ENCODE peak calls at places on chromosomes 13 and 19, in ten cellular contexts. One of them, this sample, is unnamed.

GRCh38 chr13:82560889-82561288 is 1321.4 kb downstream of the SLITRK1 start:
- DNase-seq in uterus: no peak
- DNase-seq in HL-60: no peak
- DNase-seq in suprapubic skin: no peak
- DNase-seq in ovary: no peak
- DNase-seq in astrocyte of the cerebellum: no peak
- DNase-seq in CD8-positive, alpha-beta T cell: no peak
- DNase-seq in A549: no peak
- DNase-seq in cardiac fibroblast: no peak
- DNase-seq in MM.1S: no peak
- DNase-seq in this sample: no peak

GRCh38 chr19:38496116-38496515 is 62.6 kb downstream of the RYR1 start:
- DNase-seq in A549: no peak
- DNase-seq in astrocyte of the cerebellum: no peak
- DNase-seq in CD8-positive, alpha-beta T cell: no peak
- DNase-seq in cardiac fibroblast: no peak
- DNase-seq in uterus: no peak
- DNase-seq in MM.1S: no peak
- DNase-seq in HL-60: no peak
- DNase-seq in suprapubic skin: no peak
- DNase-seq in ovary: no peak
- DNase-seq in this sample: no peak

GRCh38 chr13:58160980-58161379 is 529.4 kb downstream of the PCDH17 start:
- DNase-seq in ovary: no peak
- DNase-seq in MM.1S: no peak
- DNase-seq in HL-60: no peak
- DNase-seq in A549: no peak
- DNase-seq in suprapubic skin: no peak
- DNase-seq in uterus: no peak
- DNase-seq in astrocyte of the cerebellum: no peak
- DNase-seq in CD8-positive, alpha-beta T cell: no peak
- DNase-seq in cardiac fibroblast: no peak
- DNase-seq in this sample: no peak

GRCh38 chr13:101835920-101836319 is 383.4 kb downstream of the ITGBL1 start:
- DNase-seq in MM.1S: no peak
- DNase-seq in astrocyte of the cerebellum: no peak
- DNase-seq in ovary: no peak
- DNase-seq in A549: no peak
- DNase-seq in CD8-positive, alpha-beta T cell: no peak
- DNase-seq in suprapubic skin: no peak
- DNase-seq in uterus: no peak
- DNase-seq in cardiac fibroblast: no peak
- DNase-seq in HL-60: no peak
- DNase-seq in this sample: no peak

GRCh38 chr13:33263976-33264619 is 21.5 kb downstream of the STARD13 start:
- DNase-seq in HL-60: no peak
- DNase-seq in MM.1S: no peak
- DNase-seq in astrocyte of the cerebellum: no peak
- DNase-seq in A549: no peak
- DNase-seq in CD8-positive, alpha-beta T cell: no peak
- DNase-seq in uterus: no peak
- DNase-seq in ovary: no peak
- DNase-seq in suprapubic skin: no peak
- DNase-seq in cardiac fibroblast: no peak
- DNase-seq in this sample: no peak

GRCh38 chr19:2694196-2694595 is 8.3 kb downstream of the GNG7 start:
- DNase-seq in ovary: no peak
- DNase-seq in A549: no peak
- DNase-seq in cardiac fibroblast: no peak
- DNase-seq in HL-60: no peak
- DNase-seq in MM.1S: no peak
- DNase-seq in suprapubic skin: no peak
- DNase-seq in uterus: no peak
- DNase-seq in astrocyte of the cerebellum: no peak
- DNase-seq in CD8-positive, alpha-beta T cell: no peak
- DNase-seq in this sample: no peak

GRCh38 chr13:109783815-109784589 is 2.4 kb downstream of the IRS2 start:
- DNase-seq in CD8-positive, alpha-beta T cell: no peak
- DNase-seq in A549: no peak
- DNase-seq in suprapubic skin: no peak
- DNase-seq in HL-60: no peak
- DNase-seq in ovary: peak
- DNase-seq in MM.1S: no peak
- DNase-seq in cardiac fibroblast: peak
- DNase-seq in astrocyte of the cerebellum: no peak
- DNase-seq in uterus: peak
- DNase-seq in this sample: no peak

GRCh38 chr13:95087746-95088305 is 213.4 kb downstream of the ABCC4 start:
- DNase-seq in A549: peak
- DNase-seq in ovary: no peak
- DNase-seq in CD8-positive, alpha-beta T cell: no peak
- DNase-seq in MM.1S: no peak
- DNase-seq in uterus: no peak
- DNase-seq in cardiac fibroblast: peak
- DNase-seq in suprapubic skin: no peak
- DNase-seq in HL-60: peak
- DNase-seq in astrocyte of the cerebellum: peak
- DNase-seq in this sample: no peak

GRCh38 chr13:105918842-105919741 is 616.4 kb downstream of the EFNB2 start:
- DNase-seq in A549: peak
- DNase-seq in ovary: no peak
- DNase-seq in suprapubic skin: no peak
- DNase-seq in uterus: no peak
- DNase-seq in HL-60: no peak
- DNase-seq in CD8-positive, alpha-beta T cell: no peak
- DNase-seq in cardiac fibroblast: peak
- DNase-seq in MM.1S: peak
- DNase-seq in astrocyte of the cerebellum: peak
- DNase-seq in this sample: peak

GRCh38 chr19:11375143-11375948 is 880 bp downstream of the SWSAP1 start:
- DNase-seq in ovary: peak
- DNase-seq in cardiac fibroblast: no peak
- DNase-seq in MM.1S: peak
- DNase-seq in HL-60: peak
- DNase-seq in uterus: peak
- DNase-seq in CD8-positive, alpha-beta T cell: peak
- DNase-seq in A549: no peak
- DNase-seq in astrocyte of the cerebellum: no peak
- DNase-seq in suprapubic skin: no peak
- DNase-seq in this sample: no peak

GRCh38 chr13:45137501-45137880 is 17.2 kb downstream of the GTF2F2 start:
- DNase-seq in CD8-positive, alpha-beta T cell: no peak
- DNase-seq in A549: no peak
- DNase-seq in cardiac fibroblast: no peak
- DNase-seq in uterus: no peak
- DNase-seq in astrocyte of the cerebellum: no peak
- DNase-seq in ovary: no peak
- DNase-seq in HL-60: peak
- DNase-seq in suprapubic skin: no peak
- DNase-seq in MM.1S: no peak
- DNase-seq in this sample: no peak

GRCh38 chr19:18590273-18591272 is 2.0 kb downstream of the REX1BD start:
- DNase-seq in uterus: no peak
- DNase-seq in HL-60: no peak
- DNase-seq in MM.1S: no peak
- DNase-seq in A549: peak
- DNase-seq in CD8-positive, alpha-beta T cell: no peak
- DNase-seq in suprapubic skin: no peak
- DNase-seq in astrocyte of the cerebellum: peak
- DNase-seq in ovary: peak
- DNase-seq in cardiac fibroblast: peak
- DNase-seq in this sample: peak
- H3K4me3 ChIP-seq in uterus: no peak
- H3K4me3 ChIP-seq in HL-60: no peak
- H3K4me3 ChIP-seq in MM.1S: no peak
- H3K4me3 ChIP-seq in A549: peak
- H3K4me3 ChIP-seq in CD8-positive, alpha-beta T cell: no peak
- H3K4me3 ChIP-seq in suprapubic skin: peak
- H3K4me3 ChIP-seq in astrocyte of the cerebellum: peak
- H3K4me3 ChIP-seq in ovary: no peak
- H3K4me3 ChIP-seq in cardiac fibroblast: no peak
- H3K4me3 ChIP-seq in this sample: peak

DNA sequence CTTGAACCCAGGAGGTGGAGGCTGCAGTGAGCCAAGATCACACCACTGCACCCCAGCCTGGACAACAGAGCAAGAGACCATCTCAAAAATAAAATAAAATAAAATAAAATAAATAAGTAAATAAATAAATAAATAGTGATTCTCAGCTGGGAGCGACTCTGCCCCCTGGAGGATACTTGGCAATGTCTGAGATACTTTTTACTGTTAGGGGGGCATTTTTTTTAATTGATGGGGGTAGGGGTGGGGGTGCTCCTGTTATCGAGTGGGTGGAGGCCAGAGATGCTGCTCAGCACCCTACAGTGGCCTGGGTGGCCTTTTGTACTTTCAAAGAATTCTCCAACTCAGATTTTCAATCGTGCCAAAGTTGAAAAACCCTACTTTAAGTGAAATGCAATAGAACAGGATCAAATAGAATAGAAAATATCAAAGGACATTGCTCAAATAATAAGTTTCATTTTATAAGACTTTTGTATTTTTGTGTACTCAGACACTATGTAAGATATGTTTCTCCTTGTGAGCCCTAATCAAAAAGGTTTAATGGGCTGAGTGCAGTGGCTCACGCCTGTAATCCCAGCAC is 7.1 kb upstream of the CLPP start:
- DNase-seq in cardiac fibroblast: peak
- DNase-seq in suprapubic skin: no peak
- DNase-seq in CD8-positive, alpha-beta T cell: no peak
- DNase-seq in MM.1S: no peak
- DNase-seq in uterus: no peak
- DNase-seq in astrocyte of the cerebellum: no peak
- DNase-seq in ovary: no peak
- DNase-seq in A549: no peak
- DNase-seq in HL-60: no peak
- DNase-seq in this sample: no peak
- TF ChIP-seq CTCF in cardiac fibroblast: peak
- TF ChIP-seq CTCF in suprapubic skin: peak
- TF ChIP-seq CTCF in CD8-positive, alpha-beta T cell: no peak
- TF ChIP-seq CTCF in MM.1S: peak
- TF ChIP-seq CTCF in uterus: no peak
- TF ChIP-seq CTCF in astrocyte of the cerebellum: peak
- TF ChIP-seq CTCF in ovary: no peak
- TF ChIP-seq CTCF in A549: peak
- TF ChIP-seq CTCF in HL-60: no peak
- TF ChIP-seq CTCF in this sample: peak

GRCh38 chr13:34372581-34372980 is 554.6 kb downstream of the RFC3 start:
- DNase-seq in A549: peak
- DNase-seq in uterus: no peak
- DNase-seq in CD8-positive, alpha-beta T cell: no peak
- DNase-seq in HL-60: no peak
- DNase-seq in astrocyte of the cerebellum: no peak
- DNase-seq in cardiac fibroblast: no peak
- DNase-seq in ovary: no peak
- DNase-seq in MM.1S: no peak
- DNase-seq in suprapubic skin: no peak
- DNase-seq in this sample: no peak

GRCh38 chr13:34369925-34370324 is 552.0 kb downstream of the RFC3 start:
- DNase-seq in ovary: no peak
- DNase-seq in astrocyte of the cerebellum: no peak
- DNase-seq in MM.1S: no peak
- DNase-seq in uterus: no peak
- DNase-seq in CD8-positive, alpha-beta T cell: no peak
- DNase-seq in cardiac fibroblast: no peak
- DNase-seq in suprapubic skin: no peak
- DNase-seq in A549: no peak
- DNase-seq in HL-60: no peak
- DNase-seq in this sample: no peak

GRCh38 chr13:34371108-34371507 is 553.2 kb downstream of the RFC3 start:
- DNase-seq in HL-60: no peak
- DNase-seq in uterus: no peak
- DNase-seq in suprapubic skin: no peak
- DNase-seq in astrocyte of the cerebellum: no peak
- DNase-seq in A549: no peak
- DNase-seq in CD8-positive, alpha-beta T cell: no peak
- DNase-seq in ovary: no peak
- DNase-seq in cardiac fibroblast: no peak
- DNase-seq in MM.1S: no peak
- DNase-seq in this sample: no peak

GRCh38 chr13:34376483-34376882 is 558.5 kb downstream of the RFC3 start:
- DNase-seq in MM.1S: no peak
- DNase-seq in astrocyte of the cerebellum: no peak
- DNase-seq in ovary: no peak
- DNase-seq in HL-60: no peak
- DNase-seq in uterus: no peak
- DNase-seq in cardiac fibroblast: no peak
- DNase-seq in A549: no peak
- DNase-seq in CD8-positive, alpha-beta T cell: no peak
- DNase-seq in suprapubic skin: no peak
- DNase-seq in this sample: no peak

DNA sequence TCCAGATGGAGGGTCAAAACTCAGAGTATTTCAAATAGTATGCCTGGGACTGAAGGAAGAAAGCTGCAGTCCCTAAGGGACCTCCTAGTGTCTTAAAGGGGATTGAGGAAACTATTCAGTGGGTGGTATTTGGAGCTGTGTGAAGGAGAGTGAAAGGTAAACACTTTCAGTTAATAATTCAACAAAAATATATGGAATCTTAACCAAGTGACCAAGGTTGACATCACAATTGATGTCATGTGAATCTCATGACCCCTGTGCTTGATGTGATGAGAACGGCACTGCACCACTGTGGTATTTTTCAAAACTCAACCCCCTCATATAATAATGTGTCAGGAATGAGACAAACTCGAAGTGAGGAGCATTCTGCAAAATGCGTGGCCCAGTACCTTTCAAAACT is 553.7 kb downstream of the RFC3 start:
- DNase-seq in A549: peak
- DNase-seq in astrocyte of the cerebellum: no peak
- DNase-seq in CD8-positive, alpha-beta T cell: no peak
- DNase-seq in HL-60: no peak
- DNase-seq in cardiac fibroblast: no peak
- DNase-seq in ovary: no peak
- DNase-seq in MM.1S: no peak
- DNase-seq in uterus: no peak
- DNase-seq in suprapubic skin: no peak
- DNase-seq in this sample: no peak
- H3K4me3 ChIP-seq in A549: no peak
- H3K4me3 ChIP-seq in astrocyte of the cerebellum: no peak
- H3K4me3 ChIP-seq in CD8-positive, alpha-beta T cell: no peak
- H3K4me3 ChIP-seq in HL-60: no peak
- H3K4me3 ChIP-seq in cardiac fibroblast: no peak
- H3K4me3 ChIP-seq in ovary: no peak
- H3K4me3 ChIP-seq in MM.1S: no peak
- H3K4me3 ChIP-seq in uterus: no peak
- H3K4me3 ChIP-seq in suprapubic skin: no peak
- H3K4me3 ChIP-seq in this sample: no peak

DNA sequence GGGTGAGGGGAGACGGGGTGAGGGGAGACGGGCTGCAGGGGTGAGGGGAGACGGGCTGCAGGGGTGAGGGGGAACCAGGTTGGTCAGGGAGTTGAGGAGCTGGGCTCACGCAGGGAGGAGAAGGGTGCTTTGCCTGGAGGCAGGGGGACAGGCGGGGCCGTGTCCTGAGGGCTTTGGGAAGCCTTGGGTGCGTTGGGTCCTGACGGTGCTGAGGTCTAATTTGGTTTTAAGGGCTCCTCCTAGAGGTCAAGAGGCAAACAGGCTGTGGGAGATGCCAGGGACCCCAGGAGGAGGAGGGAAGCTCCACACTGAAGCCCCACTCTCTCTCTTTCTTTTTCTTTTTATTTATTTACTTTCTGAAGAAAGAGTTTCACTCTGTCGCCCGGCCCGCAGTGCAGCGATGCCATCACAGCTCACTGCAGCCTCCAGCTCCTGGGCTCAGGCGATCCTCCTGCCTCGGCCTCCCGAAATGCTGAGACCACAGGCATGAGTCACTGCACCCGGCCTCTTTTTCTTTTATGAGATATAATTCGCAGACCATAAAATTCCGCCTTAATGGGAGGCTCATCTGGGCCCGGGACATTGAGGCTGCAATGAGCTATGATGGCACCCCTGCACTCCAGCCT is 9.3 kb upstream of the MISP start:
- DNase-seq in A549: peak
- DNase-seq in HL-60: peak
- DNase-seq in uterus: no peak
- DNase-seq in astrocyte of the cerebellum: no peak
- DNase-seq in ovary: no peak
- DNase-seq in CD8-positive, alpha-beta T cell: no peak
- DNase-seq in cardiac fibroblast: peak
- DNase-seq in MM.1S: peak
- DNase-seq in suprapubic skin: no peak
- DNase-seq in this sample: no peak
- TF ChIP-seq CTCF in A549: peak
- TF ChIP-seq CTCF in HL-60: peak
- TF ChIP-seq CTCF in uterus: no peak
- TF ChIP-seq CTCF in astrocyte of the cerebellum: peak
- TF ChIP-seq CTCF in ovary: no peak
- TF ChIP-seq CTCF in CD8-positive, alpha-beta T cell: no peak
- TF ChIP-seq CTCF in cardiac fibroblast: peak
- TF ChIP-seq CTCF in MM.1S: peak
- TF ChIP-seq CTCF in suprapubic skin: no peak
- TF ChIP-seq CTCF in this sample: no peak